ENCODE peak calls at places on chromosomes 3 and 15, in five cellular contexts. U, G, D, A and F are unnamed samples.

GRCh38 chr15:35871282-35871681 is 325.3 kb upstream of the DPH6 start:
- DNase-seq in U (no peak), G (no peak), D (no peak), A (no peak), F (no peak)

GRCh38 chr15:72847033-72847432 is 63.5 kb upstream of the ADPGK start:
- DNase-seq in U (no peak), G (no peak), D (no peak), A (no peak), F (no peak)

GRCh38 chr3:112378989-112379692 is 46.2 kb downstream of the CD200 start:
- DNase-seq in U (no peak), G (no peak), D (no peak), A (peak), F (no peak)

GRCh38 chr3:112610121-112610520 is 30.8 kb downstream of the CCDC80 start:
- DNase-seq in U (no peak), G (no peak), D (no peak), A (peak), F (no peak)

GRCh38 chr3:57557088-57557537 is 1.0 kb downstream of the PDE12 start:
- DNase-seq in U (peak), G (peak), D (no peak), A (peak), F (peak)

GRCh38 chr3:124759666-124760401 is 29.6 kb downstream of the UMPS start:
- DNase-seq in U (no peak), G (no peak), D (no peak), A (peak), F (no peak)

GRCh38 chr3:186464424-186465093 is 79.6 kb downstream of the CRYGS start:
- DNase-seq in U (no peak), G (peak), D (no peak), A (no peak), F (no peak)

GRCh38 chr3:31161889-31162288 is 267.4 kb upstream of the GADL1 start:
- DNase-seq in U (no peak), G (no peak), D (no peak), A (no peak), F (no peak)

GRCh38 chr3:185420762-185421161 is 57.8 kb downstream of the MAP3K13 start:
- DNase-seq in U (no peak), G (peak), D (no peak), A (no peak), F (no peak)

GRCh38 chr15:49847937-49848823 is 227.3 kb downstream of the DTWD1 start:
- DNase-seq in U (no peak), G (no peak), D (no peak), A (peak), F (no peak)

GRCh38 chr15:65286069-65286703 is 497 bp downstream of the PARP16 start:
- DNase-seq in U (peak), G (peak), D (no peak), A (no peak), F (peak)

GRCh38 chr3:101311676-101312075 is 8.7 kb downstream of the IMPG2 start:
- DNase-seq in U (no peak), G (no peak), D (no peak), A (no peak), F (no peak)

GRCh38 chr3:140370686-140371085 is 307.2 kb upstream of the TRIM42 start:
- DNase-seq in U (no peak), G (no peak), D (no peak), A (no peak), F (no peak)

GRCh38 chr15:74173545-74174215 is at the start of gene ISLR:
- DNase-seq in U (no peak), G (no peak), D (no peak), A (peak), F (no peak)

GRCh38 chr3:47578691-47579632 is at the start of gene CSPG5:
- DNase-seq in U (peak), G (no peak), D (no peak), A (no peak), F (peak)

GRCh38 chr3:151404316-151404715 is 19.8 kb upstream of the P2RY12 start:
- DNase-seq in U (no peak), G (no peak), D (no peak), A (peak), F (no peak)

GRCh38 chr3:192422998-192423349 is 304.4 kb downstream of the FGF12 start:
- DNase-seq in U (no peak), G (no peak), D (peak), A (no peak), F (no peak)

GRCh38 chr3:14423197-14423743 is 20.9 kb downstream of the SLC6A6 start:
- DNase-seq in U (no peak), G (no peak), D (peak), A (no peak), F (no peak)

GRCh38 chr15:101625169-101625568 is 27.0 kb downstream of the TM2D3 start:
- DNase-seq in U (no peak), G (no peak), D (no peak), A (no peak), F (no peak)

GRCh38 chr3:31364711-31365110 is 168.0 kb upstream of the STT3B start:
- DNase-seq in U (no peak), G (no peak), D (no peak), A (peak), F (no peak)

GRCh38 chr3:115550285-115550741 is 73.0 kb upstream of the GAP43 start:
- DNase-seq in U (no peak), G (no peak), D (no peak), A (no peak), F (no peak)

DNA sequence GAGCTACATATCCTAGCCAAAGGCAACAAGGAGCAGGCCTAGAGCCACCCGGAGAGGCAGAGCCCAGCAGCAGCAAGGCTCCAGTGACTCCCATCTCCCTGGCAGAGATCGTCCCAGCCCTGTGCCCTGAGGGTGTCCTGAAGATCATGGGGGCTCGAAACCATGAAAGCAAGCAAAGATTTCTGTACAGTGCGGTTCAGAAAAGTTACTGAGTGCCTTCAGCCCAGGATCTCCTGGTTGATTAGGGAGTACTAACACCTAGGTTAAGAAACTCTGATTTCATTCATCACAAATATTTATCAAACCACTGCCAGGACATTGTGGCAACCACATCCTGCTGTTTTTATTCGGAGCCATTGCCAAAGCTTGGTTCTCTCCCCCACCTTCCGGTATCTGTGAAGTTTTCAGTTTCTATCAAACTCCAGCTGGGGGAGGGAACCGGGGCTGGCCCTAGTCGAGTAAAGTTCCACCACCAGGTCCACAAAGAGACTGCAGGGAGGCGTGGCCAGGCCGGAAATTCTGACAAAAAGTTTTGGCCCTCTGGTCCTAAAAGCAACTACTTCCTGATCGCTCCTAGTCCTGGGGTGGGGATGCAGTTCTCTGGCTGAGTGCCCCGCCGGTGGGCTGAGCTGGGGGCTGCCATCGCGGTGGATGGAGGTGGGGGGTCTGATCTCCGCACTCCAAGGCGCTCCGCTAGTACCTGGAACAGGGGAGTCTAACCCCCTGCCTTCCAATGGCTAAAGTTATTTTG is 1.2 kb downstream of the RAB43 start:
- DNase-seq in U (peak), G (peak), D (peak), A (peak), F (peak)
- TF ChIP-seq CTCF in U (no peak), G (no peak), D (no peak), A (peak), F (no peak)

GRCh38 chr15:31214864-31215489 is 111.7 kb upstream of the KLF13 start:
- DNase-seq in U (no peak), G (no peak), D (no peak), A (no peak), F (no peak)

GRCh38 chr15:31215490-31216209 is 111.0 kb upstream of the KLF13 start:
- DNase-seq in U (peak), G (peak), D (no peak), A (no peak), F (peak)

GRCh38 chr15:31212956-31213694 is 111.6 kb upstream of the TRPM1 start:
- DNase-seq in U (no peak), G (no peak), D (no peak), A (no peak), F (no peak)

GRCh38 chr15:31212286-31212685 is 110.8 kb upstream of the TRPM1 start:
- DNase-seq in U (no peak), G (no peak), D (no peak), A (no peak), F (no peak)

DNA sequence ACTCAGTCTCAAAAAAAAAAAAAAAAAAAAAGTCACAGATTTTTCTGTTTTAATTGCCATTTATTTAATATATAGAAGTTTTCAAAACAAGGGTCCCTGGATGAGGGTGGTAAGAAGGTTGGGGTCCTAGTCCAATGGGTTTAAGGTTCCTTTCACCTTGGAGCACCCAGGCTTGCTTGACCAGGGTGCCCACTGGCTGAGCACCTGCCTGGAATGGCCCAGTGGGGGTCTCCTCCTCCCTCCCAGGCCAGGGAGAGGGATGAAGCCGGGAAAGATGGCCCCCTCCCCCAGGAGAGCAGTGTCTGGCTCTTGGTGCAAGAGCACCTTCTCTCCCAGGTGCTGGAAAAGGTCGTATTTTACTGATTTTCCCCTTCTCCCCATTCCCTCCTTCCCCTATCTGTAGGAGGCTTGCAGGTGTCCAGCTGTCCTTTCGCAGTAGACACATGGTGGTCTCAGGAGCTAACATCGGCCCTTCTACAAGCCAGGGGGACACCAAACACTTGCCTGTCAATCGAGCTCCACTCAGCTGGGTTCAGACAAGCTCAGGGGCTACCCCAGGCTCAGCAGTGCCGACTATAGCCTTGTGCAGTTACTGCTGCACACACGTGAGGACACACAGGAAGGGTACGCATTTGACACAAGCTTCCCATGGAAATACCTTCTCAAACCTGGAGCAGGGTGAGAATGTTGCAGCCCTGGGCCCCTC is 112.3 kb upstream of the KLF13 start:
- DNase-seq in U (peak), G (no peak), D (no peak), A (no peak), F (no peak)
- TF ChIP-seq CTCF in U (no peak), G (no peak), D (no peak), A (no peak), F (no peak)

DNA sequence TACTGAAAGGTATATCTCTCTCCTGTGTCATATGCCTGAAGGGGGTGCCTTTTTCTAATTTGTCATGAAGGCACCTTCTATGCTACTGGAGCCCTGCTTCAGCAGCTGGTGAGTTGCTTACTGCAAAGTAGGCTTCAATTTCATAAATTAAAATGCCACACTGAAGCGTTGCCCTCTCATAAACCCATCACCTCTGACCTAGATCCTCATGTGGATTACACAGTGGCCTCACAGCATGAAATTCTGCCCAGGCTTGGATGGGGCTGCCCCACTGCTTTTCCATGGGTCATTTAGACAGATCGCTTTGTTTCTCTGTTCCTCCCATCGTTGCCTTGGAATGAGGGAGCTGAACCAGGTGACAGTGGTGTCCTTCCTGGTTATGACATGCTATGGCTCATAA is 131.2 kb downstream of the RPL22L1 start:
- DNase-seq in U (no peak), G (no peak), D (no peak), A (no peak), F (no peak)
- TF ChIP-seq CTCF in U (no peak), G (no peak), D (no peak), A (no peak), F (no peak)

GRCh38 chr3:160720123-160720746 is 35.8 kb upstream of the PPM1L start:
- DNase-seq in U (no peak), G (peak), D (no peak), A (no peak), F (peak)
- TF ChIP-seq CTCF in U (no peak), G (peak), D (no peak), A (no peak), F (no peak)

DNA sequence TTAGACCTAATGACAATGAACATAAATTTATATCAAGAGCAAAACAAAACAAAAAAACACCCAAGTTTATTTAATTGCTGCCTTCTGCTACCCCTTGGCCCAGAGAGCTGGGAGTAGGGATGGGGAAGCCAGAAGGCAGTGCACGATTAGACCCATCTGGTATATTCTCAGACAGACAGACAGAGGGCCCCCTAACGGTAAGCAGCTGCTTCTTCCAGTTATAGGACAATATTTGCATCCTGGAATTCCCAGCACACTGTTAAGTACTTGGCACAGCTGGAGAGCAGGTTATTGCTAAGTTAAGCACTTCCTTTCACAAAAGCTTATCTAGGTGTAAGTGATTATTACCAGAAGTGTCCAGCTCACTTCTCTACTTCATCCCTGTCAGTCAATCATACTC is 39.3 kb downstream of the C2CD4B start:
- DNase-seq in U (no peak), G (peak), D (no peak), A (peak), F (no peak)
- TF ChIP-seq CTCF in U (no peak), G (no peak), D (peak), A (peak), F (no peak)

DNA sequence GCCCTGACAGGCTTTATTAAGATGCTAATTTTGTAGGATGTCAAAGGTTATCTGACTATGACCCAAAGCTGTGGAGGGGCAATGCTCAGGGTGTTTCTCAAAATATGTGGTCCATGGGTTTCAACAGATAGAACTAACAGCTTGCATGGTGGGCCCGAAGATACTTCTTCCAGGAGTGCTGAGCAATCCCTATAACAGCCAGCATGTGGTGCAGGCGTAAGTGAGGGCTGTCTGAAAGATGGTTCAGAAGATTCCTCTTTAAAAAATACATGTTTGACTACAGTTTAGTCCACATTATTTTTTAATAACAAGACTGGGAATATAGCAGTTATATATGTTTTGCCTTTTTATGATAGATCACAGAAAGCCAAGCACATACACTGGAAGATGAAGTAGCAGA is 7.6 kb downstream of the SCG3 start:
- DNase-seq in U (no peak), G (peak), D (no peak), A (peak), F (no peak)
- TF ChIP-seq CTCF in U (no peak), G (peak), D (no peak), A (peak), F (no peak)

GRCh38 chr3:149267565-149267964 is 45.9 kb upstream of the CP start:
- DNase-seq in U (no peak), G (peak), D (no peak), A (no peak), F (no peak)

GRCh38 chr3:149270180-149270579 is 48.6 kb upstream of the CP start:
- DNase-seq in U (no peak), G (no peak), D (no peak), A (peak), F (no peak)

GRCh38 chr3:149263856-149264255 is 42.2 kb upstream of the CP start:
- DNase-seq in U (no peak), G (no peak), D (no peak), A (no peak), F (no peak)

GRCh38 chr3:149269687-149270086 is 48.1 kb upstream of the CP start:
- DNase-seq in U (no peak), G (no peak), D (no peak), A (no peak), F (no peak)

GRCh38 chr3:149266733-149267132 is 45.1 kb upstream of the CP start:
- DNase-seq in U (no peak), G (no peak), D (no peak), A (peak), F (no peak)
- TF ChIP-seq CTCF in U (no peak), G (no peak), D (no peak), A (no peak), F (no peak)